ENCODE peak calls at places on chromosomes 1 and 21, in nine cellular contexts. O is SK-N-SH; P is ovary; W is IMR-90; T is fibroblast of lung; X is K562; K is body of pancreas; U is CD8-positive, alpha-beta T cell; B is tibial artery. R is an unnamed sample.

GRCh38 chr21:36630485-36631206 is 68.3 kb upstream of the SIM2 start:
- DNase-seq in B (no peak), P (no peak), K (peak; percentile 74), U (peak; percentile 34), O (peak; percentile 67), W (peak; percentile 22), X (peak; percentile 85), T (peak; percentile 36), R (peak; percentile 76)

GRCh38 chr1:938711-939504 is 15.2 kb downstream of the SAMD11 start:
- DNase-seq in W (no peak), X (peak; percentile 70), T (no peak), O (no peak), U (no peak), K (no peak), P (no peak), B (no peak), R (no peak)

GRCh38 chr1:55015123-55015522 is 16.4 kb downstream of the BSND start:
- DNase-seq in O (no peak), U (no peak), W (no peak), K (no peak), B (peak; percentile 45), P (no peak), T (no peak), X (no peak), R (no peak)

GRCh38 chr1:248841702-248842395 is 3.8 kb downstream of the ZNF672 start:
- DNase-seq in W (peak; percentile 65), T (peak; percentile 72), K (no peak), B (peak; percentile 76), U (peak; percentile 65), P (no peak), O (no peak), X (no peak), R (peak; percentile 60)

GRCh38 chr1:54995835-54996234 is 2.9 kb upstream of the BSND start:
- DNase-seq in X (no peak), P (no peak), B (no peak), T (no peak), U (peak; percentile 59), W (no peak), O (no peak), K (no peak), R (no peak)

GRCh38 chr1:245306020-245306419 is 151.2 kb downstream of the KIF26B start:
- DNase-seq in O (no peak), P (no peak), K (no peak), U (no peak), T (no peak), X (no peak), B (no peak), W (no peak), R (no peak)

GRCh38 chr1:101203812-101204540 is 32.8 kb upstream of the S1PR1 start:
- DNase-seq in X (no peak), P (no peak), U (no peak), B (no peak), K (no peak), T (peak; percentile 51), W (peak; percentile 70), O (peak; percentile 30), R (peak; percentile 77)

GRCh38 chr1:116440731-116441130 is 67.7 kb downstream of the ATP1A1 start:
- DNase-seq in B (no peak), T (no peak), O (no peak), W (no peak), K (no peak), X (no peak), U (no peak), P (no peak), R (no peak)

GRCh38 chr1:78688701-78689100 is 39.1 kb downstream of the IFI44 start:
- DNase-seq in T (peak; percentile 79), W (peak; percentile 57), U (no peak), B (no peak), K (no peak), O (peak; percentile 14), P (no peak), X (no peak), R (no peak)

GRCh38 chr1:54854376-54855020 is 32.5 kb downstream of the DHCR24 start:
- DNase-seq in X (no peak), P (no peak), O (no peak), K (no peak), B (peak; percentile 47), U (no peak), T (no peak), W (peak; percentile 36), R (no peak)

GRCh38 chr1:86084998-86085397 is 71.6 kb downstream of the COL24A1 start:
- DNase-seq in O (no peak), W (peak; percentile 63), X (no peak), B (no peak), P (no peak), K (no peak), T (no peak), U (no peak), R (no peak)

GRCh38 chr1:53971718-53972117 is 25.6 kb downstream of the LRRC42 start:
- DNase-seq in B (no peak), U (no peak), O (no peak), P (no peak), W (peak; percentile 78), K (no peak), T (no peak), X (no peak), R (no peak)

GRCh38 chr1:31374511-31375196 is 1.8 kb upstream of the FABP3 start:
- DNase-seq in U (no peak), W (peak; percentile 67), X (no peak), B (peak; percentile 82), T (peak; percentile 83), P (peak; percentile 75), O (no peak), K (peak; percentile 49), R (no peak)

GRCh38 chr1:227913969-227914791 is 33.6 kb downstream of the WNT9A start:
- DNase-seq in X (no peak), K (no peak), W (no peak), U (no peak), T (no peak), O (no peak), P (no peak), B (no peak), R (peak; percentile 8)

DNA sequence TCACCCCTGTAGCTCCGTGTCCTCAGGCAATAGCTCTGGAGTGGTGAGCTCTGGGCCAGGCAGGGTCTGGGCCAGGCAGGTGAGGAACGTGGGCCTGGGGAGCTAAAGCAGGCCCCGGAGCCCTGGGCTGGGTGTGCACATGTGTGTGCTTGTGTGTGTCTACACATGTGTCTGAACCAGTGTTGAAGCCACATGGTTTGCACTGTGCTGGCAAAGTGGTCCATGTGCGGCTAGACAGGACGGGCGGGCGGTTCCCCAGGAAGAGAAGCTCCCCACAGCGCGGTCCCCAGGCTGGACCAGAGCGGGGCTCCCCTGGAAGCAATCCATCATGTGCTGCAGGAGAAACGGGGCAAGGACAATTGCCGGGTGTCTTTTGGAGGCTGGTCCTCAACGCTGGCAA is 84.2 kb downstream of the PRDM16 start:
- DNase-seq in B (no peak), K (no peak), O (no peak), P (no peak), W (no peak), T (no peak), X (no peak), U (no peak), R (no peak)
- TF ChIP-seq CTCF in B (no peak), K (no peak), O (no peak), P (no peak), W (no peak), T (no peak), X (no peak), U (no peak), R (no peak)

GRCh38 chr1:2604854-2605753 is 18.5 kb downstream of the PRXL2B start:
- DNase-seq in O (peak; percentile 24), U (no peak), T (no peak), P (no peak), K (no peak), W (no peak), B (peak; percentile 59), X (no peak), R (no peak)
- H3K4me1 ChIP-seq in O (no peaks in the 10 kb centered on the region), U (no peaks in the 10 kb centered on the region), T (no peaks in the 10 kb centered on the region), P (no peaks in the 10 kb centered on the region), K (no peaks in the 10 kb centered on the region), W (no peaks in the 10 kb centered on the region), B (no peaks in the 10 kb centered on the region), X (no peaks in the 10 kb centered on the region), R (no peaks in the 10 kb centered on the region)

GRCh38 chr1:226638608-226639007 is 90.0 kb downstream of the STUM start:
- DNase-seq in B (peak; percentile 68), W (no peak), P (peak; percentile 39), O (no peak), K (no peak), U (no peak), X (no peak), T (no peak), R (no peak)

GRCh38 chr1:226640288-226640687 is 91.7 kb downstream of the STUM start:
- DNase-seq in W (no peak), K (no peak), O (no peak), B (no peak), T (no peak), U (no peak), X (no peak), P (no peak), R (no peak)

GRCh38 chr1:226638001-226638601 is 89.5 kb downstream of the STUM start:
- DNase-seq in K (no peak), X (no peak), B (peak; percentile 65), W (no peak), O (no peak), P (peak; percentile 63), U (no peak), T (no peak), R (no peak)

GRCh38 chr1:226640737-226641136 is 92.2 kb downstream of the STUM start:
- DNase-seq in O (no peak), T (no peak), B (no peak), W (no peak), U (no peak), X (no peak), P (no peak), K (no peak), R (no peak)

DNA sequence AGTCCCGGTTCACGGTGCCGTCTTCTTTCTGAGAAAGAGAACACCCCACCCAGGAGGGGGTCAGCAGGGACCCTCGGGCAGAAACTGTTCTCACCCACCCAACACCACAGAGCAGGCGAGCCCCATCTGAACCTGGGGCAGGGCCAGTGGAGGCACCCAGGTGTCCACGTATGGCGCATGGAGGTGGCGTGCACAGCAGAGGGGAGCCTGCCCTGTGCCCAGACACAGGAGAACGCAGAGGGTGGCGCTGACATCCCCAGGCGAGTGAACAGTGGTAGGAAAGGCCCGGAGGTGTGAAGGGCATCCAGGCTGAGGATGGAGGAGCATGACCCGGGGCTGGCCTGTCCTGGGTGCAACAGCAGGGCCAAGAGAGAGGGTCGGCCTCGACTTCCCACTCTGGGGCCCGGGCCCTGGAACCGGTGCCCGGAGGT is 91.1 kb downstream of the STUM start:
- DNase-seq in P (no peak), X (no peak), W (no peak), K (no peak), U (no peak), B (no peak), O (no peak), T (no peak), R (no peak)
- H3K36me3 ChIP-seq in P (no peaks in the 10 kb centered on the region), X (no peaks in the 10 kb centered on the region), W (no peaks in the 10 kb centered on the region), K (no peaks in the 10 kb centered on the region), U (peaks cover 72% of the 10 kb centered on the region), B (no peaks in the 10 kb centered on the region), O (no peaks in the 10 kb centered on the region), T (peaks cover 6% of the 10 kb centered on the region), R (no peaks in the 10 kb centered on the region)

DNA sequence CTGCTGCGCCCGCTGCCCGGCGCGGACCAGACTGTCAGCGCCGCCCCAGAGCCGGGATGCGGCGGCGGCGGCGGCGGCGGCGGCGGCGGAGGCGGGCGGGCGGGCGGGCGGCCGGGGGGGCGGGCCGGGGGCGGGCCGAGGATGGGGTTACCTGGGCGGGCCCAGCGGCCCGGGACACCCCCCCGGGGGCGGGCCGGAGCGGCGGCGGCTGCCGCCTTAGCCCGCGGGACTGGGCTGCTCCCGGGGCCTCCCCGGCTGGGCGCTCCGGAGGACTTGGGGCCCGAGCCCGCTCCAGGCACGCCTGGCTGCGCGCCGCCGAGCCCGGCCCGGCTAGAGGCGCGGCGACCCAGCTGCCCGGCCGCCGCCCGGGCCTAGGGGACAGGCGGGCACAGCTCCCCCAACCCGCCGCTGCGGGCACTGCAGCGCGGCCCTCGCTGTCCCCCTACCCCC is at the start of gene WNT4:
- DNase-seq in U (no peak), K (peak; percentile 46), P (peak; percentile 74), B (no peak), W (no peak), X (peak; percentile 97), T (no peak), O (peak; percentile 92), R (peak; percentile 44)
- TF ChIP-seq CTCF in U (no peak), K (no peak), P (peak; percentile 36), B (no peak), W (peak; percentile 18), X (peak; percentile 8), T (no peak), O (no peak), R (no peak)

R was measured in BE2C.